ENCODE peak calls at places on chromosomes 5 and 9, in nine cellular contexts. Y is Peyer's patch, X is upper lobe of right lung, K is IMR-90, J is GM12878, G is sigmoid colon, W is H1, T is cardiac muscle cell, Z is tibial artery. N is an unnamed sample.

GRCh38 chr9:112337547-112337946 is 4.1 kb upstream of the PTBP3 start:
- DNase-seq in Y (no peak), X (no peak), K (no peak), J (no peak), G (no peak), W (no peak), T (no peak), Z (no peak), N (no peak)

GRCh38 chr9:2014148-2014547 is 999 bp upstream of the SMARCA2 start:
- DNase-seq in Y (no peak), X (no peak), K (no peak), J (no peak), G (no peak), W (no peak), T (no peak), Z (no peak), N (peak; percentile 1)

GRCh38 chr9:79580065-79580464 is 8.3 kb downstream of the TLE4 start:
- DNase-seq in Y (no peak), X (no peak), K (no peak), J (no peak), G (no peak), W (no peak), T (no peak), Z (no peak), N (no peak)

GRCh38 chr9:136902259-136902821 is 16.0 kb downstream of the TRAF2 start:
- DNase-seq in Y (peak; percentile 92), X (peak; percentile 86), K (peak; percentile 86), J (peak; percentile 66), G (peak; percentile 78), W (no peak), T (peak; percentile 27), Z (peak; percentile 68), N (peak; percentile 77)

GRCh38 chr5:136034976-136035375 is 6.2 kb downstream of the TGFBI start:
- DNase-seq in Y (peak; percentile 23), X (no peak), K (no peak), J (no peak), G (peak; percentile 27), W (no peak), T (no peak), Z (no peak), N (no peak)

GRCh38 chr9:9108641-9109040 is 1309.1 kb upstream of the DMAC1 start:
- DNase-seq in Y (no peak), X (no peak), K (no peak), J (no peak), G (no peak), W (peak; percentile 13), T (no peak), Z (no peak), N (no peak)

GRCh38 chr9:137045294-137046093 is 483 bp downstream of the NPDC1 start:
- DNase-seq in Y (no peak), X (no peak), K (peak; percentile 38), J (no peak), G (no peak), W (no peak), T (peak; percentile 55), Z (no peak), N (no peak)

GRCh38 chr5:69170969-69171368 is 4.0 kb downstream of the CCNB1 start:
- DNase-seq in Y (no peak), X (no peak), K (no peak), J (no peak), G (no peak), W (no peak), T (no peak), Z (no peak), N (no peak)

GRCh38 chr5:14720236-14720923 is 55.9 kb downstream of the OTULIN start:
- DNase-seq in Y (no peak), X (no peak), K (peak; percentile 76), J (no peak), G (no peak), W (no peak), T (peak; percentile 58), Z (no peak), N (peak; percentile 48)

GRCh38 chr9:91261417-91261816 is 100.3 kb downstream of the AUH start:
- DNase-seq in Y (no peak), X (no peak), K (no peak), J (no peak), G (no peak), W (no peak), T (no peak), Z (no peak), N (no peak)

DNA sequence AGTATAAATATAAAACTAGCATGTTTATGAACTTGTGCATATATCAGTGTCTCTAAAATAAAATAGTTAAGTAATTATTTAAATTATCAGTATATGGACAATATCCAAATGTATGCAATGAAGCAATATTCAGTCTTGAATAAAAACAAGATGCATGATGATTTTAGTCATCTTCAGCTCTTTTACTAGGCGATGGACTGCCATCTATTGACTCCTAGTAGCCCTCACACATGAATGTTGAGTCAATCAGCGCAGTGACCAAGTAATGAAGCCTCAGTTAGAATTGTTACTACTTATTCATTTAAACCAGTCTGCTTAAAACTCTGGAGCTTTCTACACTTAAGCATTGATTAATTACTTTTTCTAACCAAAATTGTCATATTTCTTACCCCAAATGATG is 92.9 kb upstream of the GRHPR start:
- DNase-seq in Y (peak; percentile 54), X (no peak), K (peak; percentile 50), J (no peak), G (no peak), W (no peak), T (peak; percentile 58), Z (no peak), N (peak; percentile 37)
- TF ChIP-seq CTCF in Y (peak; percentile 51), X (no peak), K (peak; percentile 46), J (peak; percentile 47), G (no peak), W (no peak), T (peak; percentile 46), Z (no peak), N (peak; percentile 22)

GRCh38 chr5:170314696-170315095 is 17.1 kb upstream of the LCP2 start:
- DNase-seq in Y (no peak), X (no peak), K (no peak), J (no peak), G (no peak), W (no peak), T (no peak), Z (no peak), N (no peak)
- H3K27me3 ChIP-seq in Y (no peaks in the 10 kb centered on the region), X (no peaks in the 10 kb centered on the region), K (no peaks in the 10 kb centered on the region), J (no peaks in the 10 kb centered on the region), G (no peaks in the 10 kb centered on the region), W (no peaks in the 10 kb centered on the region), T (no peaks in the 10 kb centered on the region), Z (no peaks in the 10 kb centered on the region), N (peaks cover 6% of the 10 kb centered on the region)

DNA sequence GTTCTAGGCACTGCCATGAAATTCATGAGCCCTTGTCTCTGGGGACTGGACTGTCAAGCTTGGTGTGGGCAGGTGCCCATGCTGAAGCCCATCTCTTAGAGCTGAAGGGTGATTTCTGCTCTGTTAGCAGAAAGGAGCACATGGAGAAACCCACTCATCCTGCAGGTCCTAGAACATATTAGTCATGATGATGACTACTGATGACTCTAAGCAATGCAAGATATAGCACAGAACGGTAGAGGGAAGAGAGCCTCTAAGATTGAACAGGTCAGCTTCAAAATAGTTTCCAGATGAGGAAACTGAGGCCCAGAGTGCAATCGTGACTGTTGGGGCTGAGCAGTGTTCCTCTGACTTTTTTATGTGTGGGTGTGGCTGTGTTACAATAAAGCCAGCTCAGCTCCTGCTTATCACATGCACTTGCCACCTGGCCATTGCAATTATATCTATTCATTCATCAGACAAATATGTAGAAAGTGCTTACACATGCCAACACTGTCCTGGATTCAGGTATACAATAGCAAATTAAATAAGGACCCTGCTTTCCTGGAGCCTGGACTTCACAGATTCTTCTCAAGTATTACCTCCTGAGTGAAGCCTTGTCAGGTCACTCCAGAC is 140.2 kb upstream of the BRINP1 start:
- DNase-seq in Y (no peak), X (no peak), K (no peak), J (no peak), G (no peak), W (no peak), T (no peak), Z (no peak), N (peak; percentile 32)
- H3K36me3 ChIP-seq in Y (no peaks in the 10 kb centered on the region), X (no peaks in the 10 kb centered on the region), K (no peaks in the 10 kb centered on the region), J (no peaks in the 10 kb centered on the region), G (no peaks in the 10 kb centered on the region), W (no peaks in the 10 kb centered on the region), T (no peaks in the 10 kb centered on the region), Z (no peaks in the 10 kb centered on the region), N (no peaks in the 10 kb centered on the region)

GRCh38 chr9:99050924-99051323 is 54.0 kb upstream of the TGFBR1 start:
- DNase-seq in Y (no peak), X (no peak), K (no peak), J (no peak), G (no peak), W (no peak), T (no peak), Z (no peak), N (no peak)

GRCh38 chr9:99050292-99050911 is 54.5 kb upstream of the TGFBR1 start:
- DNase-seq in Y (no peak), X (no peak), K (peak; percentile 75), J (no peak), G (no peak), W (no peak), T (no peak), Z (no peak), N (peak; percentile 74)

GRCh38 chr9:99049641-99050040 is 55.3 kb upstream of the TGFBR1 start:
- DNase-seq in Y (no peak), X (no peak), K (no peak), J (no peak), G (no peak), W (no peak), T (no peak), Z (no peak), N (no peak)

GRCh38 chr9:99051353-99051752 is 53.6 kb upstream of the TGFBR1 start:
- DNase-seq in Y (no peak), X (no peak), K (no peak), J (no peak), G (no peak), W (no peak), T (peak; percentile 27), Z (no peak), N (no peak)

GRCh38 chr9:99049228-99049627 is 55.7 kb upstream of the TGFBR1 start:
- DNase-seq in Y (no peak), X (no peak), K (no peak), J (no peak), G (no peak), W (no peak), T (no peak), Z (no peak), N (no peak)
- TF ChIP-seq CTCF in Y (no peak), X (no peak), K (no peak), J (no peak), G (no peak), W (no peak), T (no peak), Z (no peak), N (no peak)

DNA sequence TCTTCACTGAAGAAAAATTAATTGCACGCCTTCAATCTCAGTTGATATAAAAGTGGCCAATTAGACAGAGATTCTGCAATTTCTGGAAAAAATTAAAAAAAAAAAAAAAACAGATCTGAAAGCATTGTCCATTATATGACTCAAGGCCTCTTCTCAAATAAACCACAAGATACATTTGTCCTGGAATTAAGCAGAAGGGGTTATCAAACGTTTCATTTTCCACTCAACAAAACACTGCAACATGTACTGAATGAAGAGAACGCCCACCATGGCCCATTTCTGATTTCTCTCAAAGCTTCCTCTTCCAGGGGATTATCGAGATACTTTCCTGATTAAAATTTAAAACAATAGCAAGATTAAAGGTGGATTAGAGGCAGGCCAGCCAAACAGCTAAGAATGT is 5.8 kb upstream of the PAPPA start:
- DNase-seq in Y (no peak), X (no peak), K (no peak), J (no peak), G (no peak), W (no peak), T (no peak), Z (no peak), N (no peak)
- H3K27me3 ChIP-seq in Y (no peaks in the 10 kb centered on the region), X (no peaks in the 10 kb centered on the region), K (no peaks in the 10 kb centered on the region), J (peaks cover 1% of the 10 kb centered on the region), G (no peaks in the 10 kb centered on the region), W (no peaks in the 10 kb centered on the region), T (peaks cover 10% of the 10 kb centered on the region), Z (no peaks in the 10 kb centered on the region), N (no peaks in the 10 kb centered on the region)